ENCODE peak calls at places on chromosomes 3 and 15, in nine cellular contexts. One of them, this sample, is unnamed.
A peak's percentile ranks its signal among the peaks of the same experiment; 100 is the strongest.

GRCh38 chr3:122843604-122844003 is 48.7 kb downstream of the SLC49A4 start:
- DNase-seq in cardiac muscle cell: no peak
- DNase-seq in naive thymus-derived CD4-positive, alpha-beta T cell: no peak
- DNase-seq in astrocyte: no peak
- DNase-seq in neuronal stem cell: no peak
- DNase-seq in CD8-positive, alpha-beta memory T cell: no peak
- DNase-seq in Peyer's patch: no peak
- DNase-seq in HCT116: no peak
- DNase-seq in lower lobe of right lung: no peak
- DNase-seq in this sample: no peak

GRCh38 chr3:23767546-23767945 is 38.2 kb upstream of the UBE2E1 start:
- DNase-seq in cardiac muscle cell: no peak
- DNase-seq in naive thymus-derived CD4-positive, alpha-beta T cell: no peak
- DNase-seq in astrocyte: no peak
- DNase-seq in neuronal stem cell: no peak
- DNase-seq in CD8-positive, alpha-beta memory T cell: no peak
- DNase-seq in Peyer's patch: no peak
- DNase-seq in HCT116: no peak
- DNase-seq in lower lobe of right lung: no peak
- DNase-seq in this sample: no peak

GRCh38 chr15:51672100-51672731 is 9.1 kb upstream of the SCG3 start:
- DNase-seq in cardiac muscle cell: no peak
- DNase-seq in naive thymus-derived CD4-positive, alpha-beta T cell: no peak
- DNase-seq in astrocyte: no peak
- DNase-seq in neuronal stem cell: peak; percentile 6
- DNase-seq in CD8-positive, alpha-beta memory T cell: no peak
- DNase-seq in Peyer's patch: no peak
- DNase-seq in HCT116: no peak
- DNase-seq in lower lobe of right lung: no peak
- DNase-seq in this sample: no peak

GRCh38 chr3:61530355-61530754 is 31.0 kb upstream of the PTPRG start:
- DNase-seq in cardiac muscle cell: peak; percentile 63
- DNase-seq in naive thymus-derived CD4-positive, alpha-beta T cell: no peak
- DNase-seq in astrocyte: peak; percentile 22
- DNase-seq in neuronal stem cell: peak; percentile 51
- DNase-seq in CD8-positive, alpha-beta memory T cell: no peak
- DNase-seq in Peyer's patch: no peak
- DNase-seq in HCT116: peak; percentile 49
- DNase-seq in lower lobe of right lung: no peak
- DNase-seq in this sample: no peak

GRCh38 chr3:197589545-197589944 is 33.8 kb upstream of the BDH1 start:
- DNase-seq in cardiac muscle cell: no peak
- DNase-seq in naive thymus-derived CD4-positive, alpha-beta T cell: no peak
- DNase-seq in astrocyte: no peak
- DNase-seq in neuronal stem cell: no peak
- DNase-seq in CD8-positive, alpha-beta memory T cell: no peak
- DNase-seq in Peyer's patch: no peak
- DNase-seq in HCT116: no peak
- DNase-seq in lower lobe of right lung: no peak
- DNase-seq in this sample: no peak

GRCh38 chr15:90231028-90232017 is 2.4 kb downstream of the CIB1 start:
- DNase-seq in cardiac muscle cell: no peak
- DNase-seq in naive thymus-derived CD4-positive, alpha-beta T cell: peak; percentile 60
- DNase-seq in astrocyte: no peak
- DNase-seq in neuronal stem cell: no peak
- DNase-seq in CD8-positive, alpha-beta memory T cell: peak; percentile 90
- DNase-seq in Peyer's patch: peak; percentile 61
- DNase-seq in HCT116: no peak
- DNase-seq in lower lobe of right lung: peak; percentile 79
- DNase-seq in this sample: no peak

GRCh38 chr15:66907826-66908502 is 157.4 kb upstream of the SMAD3 start:
- DNase-seq in cardiac muscle cell: no peak
- DNase-seq in naive thymus-derived CD4-positive, alpha-beta T cell: no peak
- DNase-seq in astrocyte: no peak
- DNase-seq in neuronal stem cell: no peak
- DNase-seq in CD8-positive, alpha-beta memory T cell: no peak
- DNase-seq in Peyer's patch: no peak
- DNase-seq in HCT116: no peak
- DNase-seq in lower lobe of right lung: peak; percentile 77
- DNase-seq in this sample: no peak

GRCh38 chr3:142916611-142917010 is 27.7 kb upstream of the PCOLCE2 start:
- DNase-seq in cardiac muscle cell: no peak
- DNase-seq in naive thymus-derived CD4-positive, alpha-beta T cell: no peak
- DNase-seq in astrocyte: no peak
- DNase-seq in neuronal stem cell: no peak
- DNase-seq in CD8-positive, alpha-beta memory T cell: no peak
- DNase-seq in Peyer's patch: no peak
- DNase-seq in HCT116: no peak
- DNase-seq in lower lobe of right lung: no peak
- DNase-seq in this sample: no peak

GRCh38 chr3:17481116-17481515 is 261.3 kb downstream of the TBC1D5 start:
- DNase-seq in cardiac muscle cell: no peak
- DNase-seq in naive thymus-derived CD4-positive, alpha-beta T cell: no peak
- DNase-seq in astrocyte: no peak
- DNase-seq in neuronal stem cell: no peak
- DNase-seq in CD8-positive, alpha-beta memory T cell: no peak
- DNase-seq in Peyer's patch: no peak
- DNase-seq in HCT116: no peak
- DNase-seq in lower lobe of right lung: no peak
- DNase-seq in this sample: no peak

GRCh38 chr15:101614001-101614585 is 38.1 kb downstream of the TM2D3 start:
- DNase-seq in cardiac muscle cell: no peak
- DNase-seq in naive thymus-derived CD4-positive, alpha-beta T cell: no peak
- DNase-seq in astrocyte: no peak
- DNase-seq in neuronal stem cell: no peak
- DNase-seq in CD8-positive, alpha-beta memory T cell: no peak
- DNase-seq in Peyer's patch: no peak
- DNase-seq in HCT116: no peak
- DNase-seq in lower lobe of right lung: no peak
- DNase-seq in this sample: no peak

GRCh38 chr3:69761896-69762789 is 22.9 kb downstream of the MITF start:
- DNase-seq in cardiac muscle cell: no peak
- DNase-seq in naive thymus-derived CD4-positive, alpha-beta T cell: no peak
- DNase-seq in astrocyte: peak; percentile 88
- DNase-seq in neuronal stem cell: no peak
- DNase-seq in CD8-positive, alpha-beta memory T cell: no peak
- DNase-seq in Peyer's patch: no peak
- DNase-seq in HCT116: no peak
- DNase-seq in lower lobe of right lung: no peak
- DNase-seq in this sample: no peak

GRCh38 chr3:10249833-10250232 is 1.6 kb downstream of the TATDN2 start:
- DNase-seq in cardiac muscle cell: no peak
- DNase-seq in naive thymus-derived CD4-positive, alpha-beta T cell: no peak
- DNase-seq in astrocyte: peak; percentile 77
- DNase-seq in neuronal stem cell: no peak
- DNase-seq in CD8-positive, alpha-beta memory T cell: no peak
- DNase-seq in Peyer's patch: no peak
- DNase-seq in HCT116: no peak
- DNase-seq in lower lobe of right lung: no peak
- DNase-seq in this sample: peak; percentile 9

GRCh38 chr3:16512435-16513140 is 911 bp downstream of the RFTN1 start:
- DNase-seq in cardiac muscle cell: peak; percentile 37
- DNase-seq in naive thymus-derived CD4-positive, alpha-beta T cell: peak; percentile 40
- DNase-seq in astrocyte: no peak
- DNase-seq in neuronal stem cell: no peak
- DNase-seq in CD8-positive, alpha-beta memory T cell: peak; percentile 43
- DNase-seq in Peyer's patch: peak; percentile 52
- DNase-seq in HCT116: no peak
- DNase-seq in lower lobe of right lung: peak; percentile 63
- DNase-seq in this sample: peak; percentile 78

GRCh38 chr3:21893250-21893649 is 142.2 kb upstream of the ZNF385D start:
- DNase-seq in cardiac muscle cell: no peak
- DNase-seq in naive thymus-derived CD4-positive, alpha-beta T cell: no peak
- DNase-seq in astrocyte: peak; percentile 59
- DNase-seq in neuronal stem cell: no peak
- DNase-seq in CD8-positive, alpha-beta memory T cell: no peak
- DNase-seq in Peyer's patch: no peak
- DNase-seq in HCT116: no peak
- DNase-seq in lower lobe of right lung: no peak
- DNase-seq in this sample: no peak

GRCh38 chr3:25018909-25019308 is 409.2 kb upstream of the RARB start:
- DNase-seq in cardiac muscle cell: no peak
- DNase-seq in naive thymus-derived CD4-positive, alpha-beta T cell: no peak
- DNase-seq in astrocyte: no peak
- DNase-seq in neuronal stem cell: no peak
- DNase-seq in CD8-positive, alpha-beta memory T cell: no peak
- DNase-seq in Peyer's patch: no peak
- DNase-seq in HCT116: no peak
- DNase-seq in lower lobe of right lung: no peak
- DNase-seq in this sample: no peak

GRCh38 chr15:43505723-43506122 is 11.7 kb upstream of the MAP1A start:
- DNase-seq in cardiac muscle cell: peak; percentile 36
- DNase-seq in naive thymus-derived CD4-positive, alpha-beta T cell: no peak
- DNase-seq in astrocyte: peak; percentile 72
- DNase-seq in neuronal stem cell: no peak
- DNase-seq in CD8-positive, alpha-beta memory T cell: no peak
- DNase-seq in Peyer's patch: no peak
- DNase-seq in HCT116: no peak
- DNase-seq in lower lobe of right lung: no peak
- DNase-seq in this sample: no peak

GRCh38 chr3:40970067-40970466 is 229.2 kb upstream of the CTNNB1 start:
- DNase-seq in cardiac muscle cell: no peak
- DNase-seq in naive thymus-derived CD4-positive, alpha-beta T cell: no peak
- DNase-seq in astrocyte: no peak
- DNase-seq in neuronal stem cell: no peak
- DNase-seq in CD8-positive, alpha-beta memory T cell: no peak
- DNase-seq in Peyer's patch: no peak
- DNase-seq in HCT116: no peak
- DNase-seq in lower lobe of right lung: no peak
- DNase-seq in this sample: no peak

GRCh38 chr3:14636496-14637087 is 15.0 kb upstream of the CCDC174 start:
- DNase-seq in cardiac muscle cell: no peak
- DNase-seq in naive thymus-derived CD4-positive, alpha-beta T cell: no peak
- DNase-seq in astrocyte: no peak
- DNase-seq in neuronal stem cell: no peak
- DNase-seq in CD8-positive, alpha-beta memory T cell: no peak
- DNase-seq in Peyer's patch: no peak
- DNase-seq in HCT116: no peak
- DNase-seq in lower lobe of right lung: no peak
- DNase-seq in this sample: no peak

DNA sequence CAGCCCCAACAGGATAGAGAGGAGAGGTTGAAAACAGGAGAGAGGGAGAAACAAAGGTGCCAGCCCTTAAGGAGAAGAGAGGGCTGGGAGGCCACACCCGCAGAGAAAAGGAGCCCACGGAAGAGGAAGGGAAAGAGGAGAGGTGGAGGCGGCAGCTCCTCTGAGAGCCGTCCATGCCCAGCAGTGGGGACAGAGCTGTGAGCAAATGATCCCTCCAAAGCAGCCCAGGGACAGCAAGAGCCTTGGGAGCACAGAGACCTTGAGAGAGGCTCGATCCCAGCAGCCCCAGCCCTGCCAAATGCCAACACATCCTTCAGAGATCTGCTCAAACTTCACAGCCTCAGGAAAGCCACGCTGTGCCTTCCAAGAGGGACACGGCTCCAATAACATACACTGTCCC is 66.7 kb upstream of the CORO2B start:
- DNase-seq in cardiac muscle cell: no peak
- DNase-seq in naive thymus-derived CD4-positive, alpha-beta T cell: no peak
- DNase-seq in astrocyte: no peak
- DNase-seq in neuronal stem cell: no peak
- DNase-seq in CD8-positive, alpha-beta memory T cell: no peak
- DNase-seq in Peyer's patch: no peak
- DNase-seq in HCT116: no peak
- DNase-seq in lower lobe of right lung: no peak
- DNase-seq in this sample: no peak
- H3K27ac ChIP-seq in cardiac muscle cell: no peak overlapping the region
- H3K27ac ChIP-seq in naive thymus-derived CD4-positive, alpha-beta T cell: no peak overlapping the region
- H3K27ac ChIP-seq in astrocyte: no peak overlapping the region
- H3K27ac ChIP-seq in neuronal stem cell: no peak overlapping the region
- H3K27ac ChIP-seq in CD8-positive, alpha-beta memory T cell: no peak overlapping the region
- H3K27ac ChIP-seq in Peyer's patch: no peak overlapping the region
- H3K27ac ChIP-seq in HCT116: no peak overlapping the region
- H3K27ac ChIP-seq in lower lobe of right lung: peak overlapping the region; percentile 31
- H3K27ac ChIP-seq in this sample: no peak overlapping the region

GRCh38 chr15:50247819-50248650 is 17.5 kb downstream of the HDC start:
- DNase-seq in cardiac muscle cell: no peak
- DNase-seq in naive thymus-derived CD4-positive, alpha-beta T cell: no peak
- DNase-seq in astrocyte: no peak
- DNase-seq in neuronal stem cell: no peak
- DNase-seq in CD8-positive, alpha-beta memory T cell: peak; percentile 59
- DNase-seq in Peyer's patch: no peak
- DNase-seq in HCT116: no peak
- DNase-seq in lower lobe of right lung: peak; percentile 67
- DNase-seq in this sample: no peak
- H3K4me3 ChIP-seq in cardiac muscle cell: no peak overlapping the region
- H3K4me3 ChIP-seq in naive thymus-derived CD4-positive, alpha-beta T cell: peak overlapping the region; percentile 53
- H3K4me3 ChIP-seq in astrocyte: no peak overlapping the region
- H3K4me3 ChIP-seq in neuronal stem cell: no peak overlapping the region
- H3K4me3 ChIP-seq in CD8-positive, alpha-beta memory T cell: peak overlapping the region; percentile 17
- H3K4me3 ChIP-seq in Peyer's patch: no peak overlapping the region
- H3K4me3 ChIP-seq in HCT116: no peak overlapping the region
- H3K4me3 ChIP-seq in lower lobe of right lung: no peak overlapping the region
- H3K4me3 ChIP-seq in this sample: no peak overlapping the region

GRCh38 chr3:188209740-188210139 is 55.8 kb downstream of the LPP start:
- DNase-seq in cardiac muscle cell: no peak
- DNase-seq in naive thymus-derived CD4-positive, alpha-beta T cell: no peak
- DNase-seq in astrocyte: peak; percentile 39
- DNase-seq in neuronal stem cell: no peak
- DNase-seq in CD8-positive, alpha-beta memory T cell: no peak
- DNase-seq in Peyer's patch: no peak
- DNase-seq in HCT116: no peak
- DNase-seq in lower lobe of right lung: no peak
- DNase-seq in this sample: no peak
- H3K4me1 ChIP-seq in cardiac muscle cell: peaks cover 19% of the 10 kb centered on the region
- H3K4me1 ChIP-seq in naive thymus-derived CD4-positive, alpha-beta T cell: no peaks in the 10 kb centered on the region
- H3K4me1 ChIP-seq in astrocyte: peaks cover 43% of the 10 kb centered on the region
- H3K4me1 ChIP-seq in neuronal stem cell: peaks cover 10% of the 10 kb centered on the region
- H3K4me1 ChIP-seq in CD8-positive, alpha-beta memory T cell: no peaks in the 10 kb centered on the region
- H3K4me1 ChIP-seq in Peyer's patch: no peaks in the 10 kb centered on the region
- H3K4me1 ChIP-seq in HCT116: no peaks in the 10 kb centered on the region
- H3K4me1 ChIP-seq in lower lobe of right lung: peaks cover 34% of the 10 kb centered on the region
- H3K4me1 ChIP-seq in this sample: peaks cover 54% of the 10 kb centered on the region

DNA sequence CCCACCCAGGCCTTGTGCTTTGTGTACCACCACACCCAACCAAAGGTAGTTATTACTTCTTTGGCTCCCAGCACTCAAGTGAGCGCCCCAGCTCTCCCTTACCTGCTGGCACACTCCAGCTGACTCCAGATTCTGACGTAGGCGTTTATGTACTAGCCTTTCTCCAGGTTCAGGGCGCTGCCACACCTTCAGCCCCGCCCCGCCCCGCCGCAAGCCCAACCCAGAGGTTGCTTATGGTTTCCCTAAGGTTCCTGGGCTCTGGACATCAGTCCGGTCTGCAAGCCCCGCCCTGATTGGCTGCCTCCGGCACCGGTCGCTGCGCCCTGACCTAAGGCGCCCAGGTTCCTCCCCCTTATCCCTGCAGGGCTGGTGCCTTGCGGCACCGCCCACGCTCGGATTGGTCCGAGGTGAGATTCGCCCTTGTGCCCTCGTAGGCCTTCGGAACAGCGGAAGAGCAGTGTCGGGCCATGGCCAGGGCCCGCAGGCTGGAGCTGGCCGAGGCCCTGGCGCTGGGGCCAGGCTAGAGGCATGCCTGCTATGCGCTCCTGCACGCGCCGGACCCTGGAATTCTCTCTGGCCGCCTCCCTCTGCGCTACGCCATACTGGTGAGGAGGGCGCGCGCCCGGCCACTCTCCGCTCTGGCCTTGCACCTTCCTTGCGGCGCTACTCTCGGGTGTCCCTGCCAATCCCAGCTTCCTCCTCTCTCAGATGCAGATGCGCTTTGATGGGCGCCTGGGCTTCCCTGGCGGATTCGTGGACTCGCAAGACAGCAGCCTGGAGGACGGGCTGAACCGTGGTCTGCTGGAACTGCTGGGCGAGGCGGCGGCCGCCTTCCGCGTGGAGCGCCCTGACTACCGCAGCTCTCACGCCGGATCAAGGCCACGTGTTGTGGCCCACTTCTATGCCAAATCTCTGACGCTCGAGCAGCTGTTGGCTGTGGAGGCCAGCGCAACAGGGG is 19.8 kb upstream of the NUDT16 start:
- DNase-seq in cardiac muscle cell: peak; percentile 72
- DNase-seq in naive thymus-derived CD4-positive, alpha-beta T cell: peak; percentile 14
- DNase-seq in astrocyte: peak; percentile 36
- DNase-seq in neuronal stem cell: peak; percentile 57
- DNase-seq in CD8-positive, alpha-beta memory T cell: no peak
- DNase-seq in Peyer's patch: peak; percentile 97
- DNase-seq in HCT116: peak; percentile 98
- DNase-seq in lower lobe of right lung: peak; percentile 99
- DNase-seq in this sample: no peak
- H3K27ac ChIP-seq in cardiac muscle cell: no peak overlapping the region
- H3K27ac ChIP-seq in naive thymus-derived CD4-positive, alpha-beta T cell: no peak overlapping the region
- H3K27ac ChIP-seq in astrocyte: no peak overlapping the region
- H3K27ac ChIP-seq in neuronal stem cell: no peak overlapping the region
- H3K27ac ChIP-seq in CD8-positive, alpha-beta memory T cell: no peak overlapping the region
- H3K27ac ChIP-seq in Peyer's patch: peak overlapping the region; percentile 94
- H3K27ac ChIP-seq in HCT116: peak overlapping the region; percentile 65
- H3K27ac ChIP-seq in lower lobe of right lung: peak overlapping the region; percentile 90
- H3K27ac ChIP-seq in this sample: no peak overlapping the region

This sample was measured in SJSA1.